ENCODE peak calls at places on chromosome 13, in nine cellular contexts. One of them, this sample, is unnamed.

GRCh38 chr13:24159921-24160324 is 597 bp upstream of the SPATA13 start:
- DNase-seq in effector memory CD4-positive, alpha-beta T cell: no peak
- DNase-seq in right atrium auricular region: no peak
- DNase-seq in tibial artery: no peak
- DNase-seq in neural progenitor cell: peak; percentile 41
- DNase-seq in left ventricle myocardium inferior: no peak
- DNase-seq in body of pancreas: no peak
- DNase-seq in tibial nerve: no peak
- DNase-seq in A673: no peak
- DNase-seq in this sample: no peak

GRCh38 chr13:94583926-94584325 is 12.0 kb downstream of the TGDS start:
- DNase-seq in tibial nerve: no peak
- DNase-seq in tibial artery: no peak
- DNase-seq in right atrium auricular region: no peak
- DNase-seq in left ventricle myocardium inferior: no peak
- DNase-seq in neural progenitor cell: no peak
- DNase-seq in A673: no peak
- DNase-seq in body of pancreas: no peak
- DNase-seq in effector memory CD4-positive, alpha-beta T cell: no peak
- DNase-seq in this sample: no peak

GRCh38 chr13:110245421-110245899 is 61.5 kb downstream of the COL4A1 start:
- DNase-seq in neural progenitor cell: no peak
- DNase-seq in A673: no peak
- DNase-seq in left ventricle myocardium inferior: no peak
- DNase-seq in right atrium auricular region: no peak
- DNase-seq in tibial artery: no peak
- DNase-seq in body of pancreas: no peak
- DNase-seq in effector memory CD4-positive, alpha-beta T cell: no peak
- DNase-seq in tibial nerve: no peak
- DNase-seq in this sample: peak; percentile 14

GRCh38 chr13:36297600-36298338 is at the start of gene CCDC169:
- DNase-seq in tibial artery: peak; percentile 84
- DNase-seq in neural progenitor cell: peak; percentile 84
- DNase-seq in A673: peak; percentile 89
- DNase-seq in tibial nerve: peak; percentile 68
- DNase-seq in right atrium auricular region: peak; percentile 67
- DNase-seq in body of pancreas: peak; percentile 72
- DNase-seq in effector memory CD4-positive, alpha-beta T cell: peak; percentile 43
- DNase-seq in left ventricle myocardium inferior: peak; percentile 63
- DNase-seq in this sample: peak; percentile 62

GRCh38 chr13:113652404-113653263 is 5.4 kb downstream of the ATP4B start:
- DNase-seq in left ventricle myocardium inferior: peak; percentile 9
- DNase-seq in tibial artery: peak; percentile 47
- DNase-seq in right atrium auricular region: no peak
- DNase-seq in body of pancreas: no peak
- DNase-seq in effector memory CD4-positive, alpha-beta T cell: no peak
- DNase-seq in neural progenitor cell: no peak
- DNase-seq in tibial nerve: no peak
- DNase-seq in A673: no peak
- DNase-seq in this sample: no peak

GRCh38 chr13:98285852-98286594 is 109.0 kb upstream of the RNF113B start:
- DNase-seq in tibial artery: no peak
- DNase-seq in A673: peak; percentile 41
- DNase-seq in tibial nerve: no peak
- DNase-seq in body of pancreas: no peak
- DNase-seq in neural progenitor cell: no peak
- DNase-seq in left ventricle myocardium inferior: no peak
- DNase-seq in effector memory CD4-positive, alpha-beta T cell: no peak
- DNase-seq in right atrium auricular region: no peak
- DNase-seq in this sample: no peak

GRCh38 chr13:110424596-110425443 is 117.7 kb downstream of the COL4A2 start:
- DNase-seq in right atrium auricular region: no peak
- DNase-seq in effector memory CD4-positive, alpha-beta T cell: no peak
- DNase-seq in tibial nerve: no peak
- DNase-seq in neural progenitor cell: no peak
- DNase-seq in body of pancreas: no peak
- DNase-seq in A673: no peak
- DNase-seq in left ventricle myocardium inferior: no peak
- DNase-seq in tibial artery: no peak
- DNase-seq in this sample: no peak

GRCh38 chr13:95601906-95602305 is 42.6 kb downstream of the DZIP1 start:
- DNase-seq in tibial nerve: no peak
- DNase-seq in right atrium auricular region: no peak
- DNase-seq in left ventricle myocardium inferior: no peak
- DNase-seq in tibial artery: no peak
- DNase-seq in neural progenitor cell: no peak
- DNase-seq in body of pancreas: no peak
- DNase-seq in A673: no peak
- DNase-seq in effector memory CD4-positive, alpha-beta T cell: no peak
- DNase-seq in this sample: no peak

GRCh38 chr13:42815686-42816085 is 34.3 kb downstream of the FAM216B start:
- DNase-seq in right atrium auricular region: no peak
- DNase-seq in tibial artery: no peak
- DNase-seq in body of pancreas: no peak
- DNase-seq in left ventricle myocardium inferior: no peak
- DNase-seq in neural progenitor cell: no peak
- DNase-seq in A673: no peak
- DNase-seq in tibial nerve: no peak
- DNase-seq in effector memory CD4-positive, alpha-beta T cell: no peak
- DNase-seq in this sample: no peak

GRCh38 chr13:46721054-46721453 is 75.9 kb downstream of the ESD start:
- DNase-seq in left ventricle myocardium inferior: peak; percentile 19
- DNase-seq in neural progenitor cell: peak; percentile 62
- DNase-seq in effector memory CD4-positive, alpha-beta T cell: peak; percentile 9
- DNase-seq in body of pancreas: peak; percentile 49
- DNase-seq in tibial artery: no peak
- DNase-seq in A673: peak; percentile 71
- DNase-seq in right atrium auricular region: no peak
- DNase-seq in tibial nerve: peak; percentile 68
- DNase-seq in this sample: peak; percentile 51

GRCh38 chr13:93420206-93420605 is 193.6 kb downstream of the GPC6 start:
- DNase-seq in tibial artery: no peak
- DNase-seq in left ventricle myocardium inferior: no peak
- DNase-seq in right atrium auricular region: no peak
- DNase-seq in A673: no peak
- DNase-seq in effector memory CD4-positive, alpha-beta T cell: no peak
- DNase-seq in tibial nerve: no peak
- DNase-seq in body of pancreas: no peak
- DNase-seq in neural progenitor cell: no peak
- DNase-seq in this sample: no peak

GRCh38 chr13:76735641-76736040 is 150.6 kb downstream of the KCTD12 start:
- DNase-seq in tibial nerve: no peak
- DNase-seq in tibial artery: no peak
- DNase-seq in neural progenitor cell: no peak
- DNase-seq in right atrium auricular region: no peak
- DNase-seq in A673: no peak
- DNase-seq in body of pancreas: no peak
- DNase-seq in effector memory CD4-positive, alpha-beta T cell: no peak
- DNase-seq in left ventricle myocardium inferior: no peak
- DNase-seq in this sample: no peak

GRCh38 chr13:27839809-27840467 is 47.7 kb downstream of the GSX1 start:
- DNase-seq in tibial nerve: no peak
- DNase-seq in tibial artery: no peak
- DNase-seq in right atrium auricular region: peak; percentile 1
- DNase-seq in body of pancreas: no peak
- DNase-seq in effector memory CD4-positive, alpha-beta T cell: no peak
- DNase-seq in left ventricle myocardium inferior: no peak
- DNase-seq in A673: no peak
- DNase-seq in neural progenitor cell: no peak
- DNase-seq in this sample: no peak

GRCh38 chr13:88919970-88920628 is 1248.9 kb downstream of the SLITRK5 start:
- DNase-seq in tibial nerve: no peak
- DNase-seq in left ventricle myocardium inferior: no peak
- DNase-seq in tibial artery: no peak
- DNase-seq in body of pancreas: no peak
- DNase-seq in right atrium auricular region: no peak
- DNase-seq in effector memory CD4-positive, alpha-beta T cell: no peak
- DNase-seq in A673: no peak
- DNase-seq in neural progenitor cell: no peak
- DNase-seq in this sample: no peak

GRCh38 chr13:42330991-42331390 is 59.0 kb downstream of the AKAP11 start:
- DNase-seq in tibial nerve: no peak
- DNase-seq in body of pancreas: no peak
- DNase-seq in right atrium auricular region: no peak
- DNase-seq in left ventricle myocardium inferior: no peak
- DNase-seq in tibial artery: no peak
- DNase-seq in effector memory CD4-positive, alpha-beta T cell: no peak
- DNase-seq in neural progenitor cell: no peak
- DNase-seq in A673: no peak
- DNase-seq in this sample: no peak

GRCh38 chr13:27523345-27524073 is 73.1 kb upstream of the MTIF3 start:
- DNase-seq in left ventricle myocardium inferior: no peak
- DNase-seq in A673: no peak
- DNase-seq in tibial artery: no peak
- DNase-seq in neural progenitor cell: no peak
- DNase-seq in tibial nerve: peak; percentile 7
- DNase-seq in right atrium auricular region: no peak
- DNase-seq in effector memory CD4-positive, alpha-beta T cell: no peak
- DNase-seq in body of pancreas: no peak
- DNase-seq in this sample: no peak

GRCh38 chr13:43006893-43007631 is 15.0 kb upstream of the EPSTI1 start:
- DNase-seq in A673: no peak
- DNase-seq in tibial artery: no peak
- DNase-seq in right atrium auricular region: no peak
- DNase-seq in left ventricle myocardium inferior: no peak
- DNase-seq in body of pancreas: no peak
- DNase-seq in neural progenitor cell: peak; percentile 6
- DNase-seq in tibial nerve: no peak
- DNase-seq in effector memory CD4-positive, alpha-beta T cell: no peak
- DNase-seq in this sample: no peak

GRCh38 chr13:46926856-46927625 is 30.2 kb upstream of the HTR2A start:
- DNase-seq in body of pancreas: no peak
- DNase-seq in tibial nerve: no peak
- DNase-seq in A673: no peak
- DNase-seq in effector memory CD4-positive, alpha-beta T cell: no peak
- DNase-seq in tibial artery: no peak
- DNase-seq in left ventricle myocardium inferior: no peak
- DNase-seq in neural progenitor cell: no peak
- DNase-seq in right atrium auricular region: no peak
- DNase-seq in this sample: no peak

GRCh38 chr13:40187324-40187795 is 479.1 kb downstream of the FOXO1 start:
- DNase-seq in body of pancreas: no peak
- DNase-seq in A673: no peak
- DNase-seq in tibial artery: no peak
- DNase-seq in neural progenitor cell: no peak
- DNase-seq in right atrium auricular region: no peak
- DNase-seq in left ventricle myocardium inferior: no peak
- DNase-seq in effector memory CD4-positive, alpha-beta T cell: peak; percentile 62
- DNase-seq in tibial nerve: no peak
- DNase-seq in this sample: no peak

GRCh38 chr13:33111414-33112110 is 95.3 kb downstream of the KL start:
- DNase-seq in neural progenitor cell: no peak
- DNase-seq in effector memory CD4-positive, alpha-beta T cell: no peak
- DNase-seq in A673: no peak
- DNase-seq in tibial nerve: no peak
- DNase-seq in body of pancreas: no peak
- DNase-seq in right atrium auricular region: no peak
- DNase-seq in left ventricle myocardium inferior: peak; percentile 37
- DNase-seq in tibial artery: no peak
- DNase-seq in this sample: peak; percentile 55
- H3K4me1 ChIP-seq in neural progenitor cell: no peaks in the 10 kb centered on the region
- H3K4me1 ChIP-seq in effector memory CD4-positive, alpha-beta T cell: no peaks in the 10 kb centered on the region
- H3K4me1 ChIP-seq in A673: peaks cover 36% of the 10 kb centered on the region
- H3K4me1 ChIP-seq in tibial nerve: peaks cover 83% of the 10 kb centered on the region
- H3K4me1 ChIP-seq in body of pancreas: peaks cover 7% of the 10 kb centered on the region
- H3K4me1 ChIP-seq in right atrium auricular region: no peaks in the 10 kb centered on the region
- H3K4me1 ChIP-seq in left ventricle myocardium inferior: peaks cover 76% of the 10 kb centered on the region
- H3K4me1 ChIP-seq in tibial artery: peaks cover 41% of the 10 kb centered on the region
- H3K4me1 ChIP-seq in this sample: no peaks in the 10 kb centered on the region

GRCh38 chr13:51867062-51867461 is 5.3 kb downstream of the CCDC70 start:
- DNase-seq in body of pancreas: no peak
- DNase-seq in effector memory CD4-positive, alpha-beta T cell: no peak
- DNase-seq in neural progenitor cell: no peak
- DNase-seq in A673: no peak
- DNase-seq in right atrium auricular region: no peak
- DNase-seq in left ventricle myocardium inferior: no peak
- DNase-seq in tibial nerve: no peak
- DNase-seq in tibial artery: no peak
- DNase-seq in this sample: no peak

GRCh38 chr13:51873419-51873818 is 11.7 kb downstream of the CCDC70 start:
- DNase-seq in tibial artery: no peak
- DNase-seq in right atrium auricular region: no peak
- DNase-seq in neural progenitor cell: no peak
- DNase-seq in A673: no peak
- DNase-seq in left ventricle myocardium inferior: no peak
- DNase-seq in effector memory CD4-positive, alpha-beta T cell: no peak
- DNase-seq in body of pancreas: no peak
- DNase-seq in tibial nerve: no peak
- DNase-seq in this sample: no peak

GRCh38 chr13:51869921-51870320 is 8.2 kb downstream of the CCDC70 start:
- DNase-seq in tibial artery: no peak
- DNase-seq in A673: no peak
- DNase-seq in right atrium auricular region: no peak
- DNase-seq in neural progenitor cell: no peak
- DNase-seq in left ventricle myocardium inferior: no peak
- DNase-seq in body of pancreas: no peak
- DNase-seq in effector memory CD4-positive, alpha-beta T cell: no peak
- DNase-seq in tibial nerve: no peak
- DNase-seq in this sample: no peak

GRCh38 chr13:51873837-51874236 is 12.1 kb downstream of the CCDC70 start:
- DNase-seq in left ventricle myocardium inferior: no peak
- DNase-seq in body of pancreas: no peak
- DNase-seq in neural progenitor cell: no peak
- DNase-seq in right atrium auricular region: no peak
- DNase-seq in tibial nerve: no peak
- DNase-seq in effector memory CD4-positive, alpha-beta T cell: no peak
- DNase-seq in tibial artery: no peak
- DNase-seq in A673: no peak
- DNase-seq in this sample: no peak

GRCh38 chr13:51870616-51871015 is 8.8 kb downstream of the CCDC70 start:
- DNase-seq in tibial artery: no peak
- DNase-seq in A673: no peak
- DNase-seq in effector memory CD4-positive, alpha-beta T cell: no peak
- DNase-seq in body of pancreas: no peak
- DNase-seq in left ventricle myocardium inferior: no peak
- DNase-seq in tibial nerve: no peak
- DNase-seq in right atrium auricular region: no peak
- DNase-seq in neural progenitor cell: no peak
- DNase-seq in this sample: no peak
- H3K27me3 ChIP-seq in tibial artery: no peaks in the 10 kb centered on the region
- H3K27me3 ChIP-seq in A673: peaks cover 5% of the 10 kb centered on the region
- H3K27me3 ChIP-seq in effector memory CD4-positive, alpha-beta T cell: no peaks in the 10 kb centered on the region
- H3K27me3 ChIP-seq in body of pancreas: no peaks in the 10 kb centered on the region
- H3K27me3 ChIP-seq in left ventricle myocardium inferior: no peaks in the 10 kb centered on the region
- H3K27me3 ChIP-seq in tibial nerve: no peaks in the 10 kb centered on the region
- H3K27me3 ChIP-seq in right atrium auricular region: no peaks in the 10 kb centered on the region
- H3K27me3 ChIP-seq in neural progenitor cell: no peaks in the 10 kb centered on the region
- H3K27me3 ChIP-seq in this sample: no peaks in the 10 kb centered on the region

GRCh38 chr13:31038834-31039552 is 106.5 kb downstream of the TEX26 start:
- DNase-seq in left ventricle myocardium inferior: no peak
- DNase-seq in right atrium auricular region: no peak
- DNase-seq in effector memory CD4-positive, alpha-beta T cell: no peak
- DNase-seq in A673: no peak
- DNase-seq in tibial nerve: no peak
- DNase-seq in tibial artery: no peak
- DNase-seq in neural progenitor cell: no peak
- DNase-seq in body of pancreas: no peak
- DNase-seq in this sample: no peak
- H3K4me1 ChIP-seq in left ventricle myocardium inferior: peaks cover 6% of the 10 kb centered on the region
- H3K4me1 ChIP-seq in right atrium auricular region: no peaks in the 10 kb centered on the region
- H3K4me1 ChIP-seq in effector memory CD4-positive, alpha-beta T cell: peaks cover 12% of the 10 kb centered on the region
- H3K4me1 ChIP-seq in A673: peaks cover 6% of the 10 kb centered on the region
- H3K4me1 ChIP-seq in tibial nerve: peaks cover 6% of the 10 kb centered on the region
- H3K4me1 ChIP-seq in tibial artery: peaks cover 2% of the 10 kb centered on the region
- H3K4me1 ChIP-seq in neural progenitor cell: no peaks in the 10 kb centered on the region
- H3K4me1 ChIP-seq in body of pancreas: peaks cover 1% of the 10 kb centered on the region
- H3K4me1 ChIP-seq in this sample: peaks cover 4% of the 10 kb centered on the region

GRCh38 chr13:102729560-102730275 is 34.9 kb upstream of the METTL21C start:
- DNase-seq in body of pancreas: no peak
- DNase-seq in neural progenitor cell: no peak
- DNase-seq in right atrium auricular region: no peak
- DNase-seq in tibial nerve: no peak
- DNase-seq in tibial artery: no peak
- DNase-seq in left ventricle myocardium inferior: no peak
- DNase-seq in effector memory CD4-positive, alpha-beta T cell: no peak
- DNase-seq in A673: peak; percentile 32
- DNase-seq in this sample: no peak
- H3K27me3 ChIP-seq in body of pancreas: no peaks in the 10 kb centered on the region
- H3K27me3 ChIP-seq in neural progenitor cell: peaks cover 25% of the 10 kb centered on the region
- H3K27me3 ChIP-seq in right atrium auricular region: no peaks in the 10 kb centered on the region
- H3K27me3 ChIP-seq in tibial nerve: no peaks in the 10 kb centered on the region
- H3K27me3 ChIP-seq in tibial artery: no peaks in the 10 kb centered on the region
- H3K27me3 ChIP-seq in left ventricle myocardium inferior: no peaks in the 10 kb centered on the region
- H3K27me3 ChIP-seq in effector memory CD4-positive, alpha-beta T cell: no peaks in the 10 kb centered on the region
- H3K27me3 ChIP-seq in A673: no peaks in the 10 kb centered on the region
- H3K27me3 ChIP-seq in this sample: no peaks in the 10 kb centered on the region